ENCODE peak calls at places on chromosomes 4 and X, in six cellular contexts. S is Panc1, T is A549, W is K562, P is HCT116, M is GM23338. A is an unnamed sample.

GRCh38 chrX:41922125-41922521 is 1.2 kb downstream of the CASK start:
- DNase-seq in S (no peak), T (no peak), W (no peak), P (no peak), M (no peak), A (no peak)

GRCh38 chrX:16708016-16708415 is 4.5 kb downstream of the CTPS2 start:
- DNase-seq in S (no peak), T (no peak), W (no peak), P (no peak), M (no peak), A (no peak)

GRCh38 chr4:122562436-122562835 is 58.4 kb downstream of the IL21 start:
- DNase-seq in S (no peak), T (no peak), W (no peak), P (no peak), M (no peak), A (no peak)

GRCh38 chr4:86055898-86056297 is 304.0 kb downstream of the MAPK10 start:
- DNase-seq in S (no peak), T (peak), W (no peak), P (peak), M (no peak), A (no peak)

GRCh38 chr4:157271166-157271869 is 50.8 kb downstream of the GRIA2 start:
- DNase-seq in S (no peak), T (no peak), W (no peak), P (no peak), M (peak), A (no peak)

GRCh38 chr4:113603926-113604325 is 157.6 kb downstream of the CAMK2D start:
- DNase-seq in S (no peak), T (no peak), W (no peak), P (no peak), M (no peak), A (no peak)

GRCh38 chr4:4507923-4508322 is 33.9 kb downstream of the STX18 start:
- DNase-seq in S (no peak), T (no peak), W (peak), P (peak), M (peak), A (no peak)

GRCh38 chr4:76053730-76054129 is 17.9 kb upstream of the CXCL11 start:
- DNase-seq in S (no peak), T (no peak), W (no peak), P (no peak), M (no peak), A (no peak)

GRCh38 chrX:19814778-19815177 is 72.6 kb downstream of the SH3KBP1 start:
- DNase-seq in S (no peak), T (no peak), W (no peak), P (no peak), M (no peak), A (no peak)

GRCh38 chr4:148071009-148071408 is 339.1 kb downstream of the ARHGAP10 start:
- DNase-seq in S (no peak), T (no peak), W (no peak), P (no peak), M (no peak), A (no peak)

GRCh38 chr4:76585897-76586360 is 150.9 kb downstream of the SHROOM3 start:
- DNase-seq in S (no peak), T (peak), W (no peak), P (peak), M (peak), A (no peak)

DNA sequence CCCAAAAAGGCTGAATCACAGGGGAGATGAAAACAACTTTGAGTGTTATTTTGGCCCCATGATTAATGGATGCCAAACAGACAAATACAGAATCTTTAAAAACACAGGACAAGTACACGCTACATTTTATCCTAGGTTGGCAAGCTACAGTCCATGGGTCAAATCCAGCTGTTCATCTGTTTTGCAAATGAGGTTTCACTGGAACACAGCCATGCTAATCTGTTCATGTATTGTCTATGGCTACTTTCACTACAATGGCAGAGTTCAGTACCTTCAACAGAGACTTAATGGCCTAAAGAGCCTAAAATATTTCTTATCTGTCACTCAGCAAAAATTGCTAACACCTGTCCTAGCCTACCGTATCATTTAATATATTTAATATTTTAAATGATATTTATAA is 1548.5 kb upstream of the IGFBP7 start:
- DNase-seq in S (no peak), T (no peak), W (no peak), P (no peak), M (no peak), A (no peak)
- TF ChIP-seq REST in S (no peak), T (no peak), W (no peak), P (no peak), M (no peak), A (no peak)

DNA sequence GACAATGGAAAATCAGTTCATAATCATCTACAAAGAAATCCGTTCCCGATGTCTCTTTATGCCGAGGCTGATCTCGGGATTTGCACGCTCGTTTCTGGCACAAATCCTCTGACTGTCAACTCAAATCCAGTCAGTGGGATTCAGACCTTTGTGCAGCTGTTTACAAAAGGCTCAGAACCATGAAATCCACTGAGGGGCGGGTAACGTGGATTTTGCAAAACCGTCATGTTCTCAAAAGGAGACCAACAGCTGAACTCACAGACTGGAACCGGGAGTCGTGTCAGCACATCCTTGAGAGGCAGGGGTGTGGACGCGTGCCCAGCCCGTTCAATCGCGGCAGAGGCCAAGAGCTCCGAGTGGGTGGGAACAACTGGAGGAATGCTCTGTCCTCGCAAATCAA is 46.4 kb downstream of the ACOX3 start:
- DNase-seq in S (no peak), T (no peak), W (no peak), P (no peak), M (no peak), A (no peak)
- TF ChIP-seq REST in S (no peak), T (no peak), W (no peak), P (no peak), M (no peak), A (no peak)

GRCh38 chrX:40434947-40435346 is 145.8 kb upstream of the ATP6AP2 start:
- DNase-seq in S (no peak), T (no peak), W (peak), P (no peak), M (peak), A (no peak)
- TF ChIP-seq REST in S (no peak), T (no peak), W (no peak), P (no peak), M (no peak), A (no peak)

DNA sequence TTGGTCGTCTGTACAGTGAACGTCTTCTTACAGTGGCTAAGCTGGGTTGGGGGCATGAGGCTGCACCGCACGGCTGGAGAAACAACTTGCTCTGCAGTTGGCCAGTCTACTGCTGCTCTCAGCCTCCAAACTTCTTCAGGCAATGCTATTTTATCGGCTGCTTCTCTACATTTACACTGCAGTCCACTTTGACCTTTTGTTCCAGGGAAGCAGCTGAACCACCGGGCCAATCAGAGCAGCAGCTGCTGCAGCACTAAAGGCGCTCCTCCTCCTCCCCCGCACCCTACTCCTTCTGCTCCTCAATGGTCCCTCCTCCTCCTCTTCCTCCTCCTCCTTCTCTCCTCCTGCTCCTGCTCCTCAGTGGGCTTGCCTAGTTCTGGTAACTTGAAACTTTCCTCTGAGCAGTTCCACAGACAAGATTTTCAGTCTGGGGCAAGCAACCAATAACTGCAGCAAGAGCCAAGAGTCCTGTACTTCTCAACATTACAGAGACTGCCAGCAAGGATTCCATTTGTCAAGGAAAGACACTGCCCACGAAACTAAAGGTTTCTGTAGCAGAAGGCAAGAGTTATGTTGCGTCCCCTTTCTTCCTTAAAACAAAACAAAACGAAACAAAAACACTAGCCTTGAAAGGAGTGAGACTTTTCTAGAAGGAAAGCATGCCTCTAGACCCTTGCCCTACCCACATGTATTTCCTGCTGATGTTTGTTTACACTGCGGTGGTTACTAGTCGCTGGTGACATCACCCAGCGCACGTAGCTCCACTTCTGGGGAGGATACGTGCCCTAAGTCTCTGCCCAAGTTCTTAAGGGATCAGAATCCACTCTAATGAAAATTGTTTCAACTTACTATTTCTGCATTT is 125.7 kb upstream of the NAP1L5 start:
- DNase-seq in S (peak), T (peak), W (peak), P (peak), M (peak), A (peak)
- TF ChIP-seq REST in S (no peak), T (no peak), W (no peak), P (no peak), M (no peak), A (no peak)

GRCh38 chr4:907691-908437 is 24.3 kb downstream of the GAK start:
- DNase-seq in S (no peak), T (no peak), W (no peak), P (no peak), M (no peak), A (no peak)
- TF ChIP-seq REST in S (no peak), T (no peak), W (no peak), P (no peak), M (no peak), A (no peak)

A was measured in GM12878.